ENCODE peak calls at places on chromosomes 3 and 15, in nine cellular contexts. E, C, H, D, V, G, I, F and A are unnamed samples.

GRCh38 chr3:26307805-26308204 is 314.8 kb upstream of the LRRC3B start:
- DNase-seq in F (no peak), D (no peak), I (no peak), C (no peak), E (no peak), G (no peak), V (no peak), H (no peak), A (no peak)

GRCh38 chr3:192106528-192106927 is 620.8 kb downstream of the FGF12 start:
- DNase-seq in C (no peak), F (no peak), D (no peak), V (no peak), I (no peak), E (no peak), G (no peak), H (no peak), A (no peak)

GRCh38 chr3:43317461-43318316 is 31.3 kb downstream of the SNRK start:
- DNase-seq in V (no peak), F (no peak), C (no peak), G (no peak), H (no peak), D (no peak), E (no peak), I (no peak), A (no peak)

GRCh38 chr3:21599890-21600289 is 151.1 kb downstream of the ZNF385D start:
- DNase-seq in F (no peak), C (no peak), D (no peak), G (no peak), I (no peak), H (no peak), V (no peak), E (no peak), A (no peak)

GRCh38 chr15:31278056-31278445 is 48.6 kb upstream of the KLF13 start:
- DNase-seq in V (no peak), C (no peak), G (no peak), H (no peak), F (no peak), D (no peak), E (peak; percentile 4), I (no peak), A (peak; percentile 25)

GRCh38 chr15:73781038-73781925 is 28.1 kb upstream of the INSYN1 start:
- DNase-seq in I (no peak), V (no peak), C (no peak), E (peak; percentile 6), F (no peak), G (no peak), D (no peak), H (no peak), A (no peak)

GRCh38 chr15:39939487-39940452 is 5.9 kb downstream of the EIF2AK4 start:
- DNase-seq in E (no peak), D (no peak), H (no peak), F (no peak), C (no peak), V (no peak), G (no peak), I (peak; percentile 29), A (no peak)

GRCh38 chr3:30098656-30099454 is 507.5 kb upstream of the TGFBR2 start:
- DNase-seq in D (no peak), I (no peak), F (no peak), E (no peak), V (no peak), G (peak; percentile 32), C (peak; percentile 6), H (no peak), A (no peak)

GRCh38 chr15:99105516-99106341 is 849 bp downstream of the SYNM start:
- DNase-seq in H (peak; percentile 81), D (peak; percentile 34), F (no peak), I (peak; percentile 62), V (peak; percentile 88), C (peak; percentile 13), E (peak; percentile 41), G (peak; percentile 73), A (peak; percentile 67)

GRCh38 chr3:160739079-160739478 is 17.0 kb upstream of the PPM1L start:
- DNase-seq in D (no peak), H (no peak), V (no peak), F (no peak), I (no peak), E (no peak), G (no peak), C (no peak), A (peak; percentile 51)

GRCh38 chr3:135487261-135487660 is 478.3 kb upstream of the PPP2R3A start:
- DNase-seq in G (no peak), V (peak; percentile 30), E (no peak), I (no peak), D (no peak), F (no peak), C (no peak), H (peak; percentile 19), A (no peak)

GRCh38 chr3:124607163-124607562 is 123.1 kb upstream of the UMPS start:
- DNase-seq in V (no peak), F (no peak), E (no peak), G (no peak), D (no peak), H (no peak), I (no peak), C (peak; percentile 54), A (no peak)

GRCh38 chr3:50155891-50156290 is 767 bp downstream of the SEMA3F start:
- DNase-seq in D (no peak), H (no peak), C (peak; percentile 25), I (no peak), F (no peak), G (no peak), V (peak; percentile 73), E (no peak), A (no peak)

GRCh38 chr15:59594493-59594942 is 17.1 kb upstream of the GCNT3 start:
- DNase-seq in H (no peak), V (no peak), G (peak; percentile 82), E (no peak), I (no peak), F (no peak), C (peak; percentile 100), D (peak; percentile 68), A (no peak)

GRCh38 chr3:157810924-157811718 is 295.1 kb downstream of the SHOX2 start:
- DNase-seq in C (no peak), D (no peak), E (no peak), G (no peak), V (peak; percentile 44), H (no peak), I (no peak), F (no peak), A (no peak)

GRCh38 chr15:51576911-51577500 is 45.6 kb downstream of the DMXL2 start:
- DNase-seq in G (peak; percentile 13), C (no peak), V (no peak), F (no peak), H (no peak), I (no peak), D (no peak), E (no peak), A (no peak)

GRCh38 chr3:128062033-128062745 is 10.0 kb downstream of the SEC61A1 start:
- DNase-seq in H (no peak), F (no peak), V (no peak), G (no peak), C (no peak), D (no peak), E (no peak), I (no peak), A (no peak)

GRCh38 chr3:58260733-58261132 is 23.1 kb downstream of the ABHD6 start:
- DNase-seq in E (no peak), F (no peak), H (no peak), G (no peak), I (no peak), C (no peak), V (peak; percentile 19), D (no peak), A (no peak)

GRCh38 chr15:100308222-100309007 is 33.4 kb downstream of the ADAMTS17 start:
- DNase-seq in I (no peak), C (no peak), E (no peak), H (no peak), G (no peak), D (peak; percentile 23), F (no peak), V (no peak), A (peak; percentile 42)

GRCh38 chr3:27483117-27484001 is 825 bp downstream of the SLC4A7 start:
- DNase-seq in H (peak; percentile 73), C (peak; percentile 73), E (peak; percentile 42), I (peak; percentile 57), D (peak; percentile 38), V (peak; percentile 89), F (peak; percentile 44), G (peak; percentile 69), A (peak; percentile 59)

GRCh38 chr15:52466134-52466701 is 62.5 kb downstream of the MYO5A start:
- DNase-seq in E (peak; percentile 37), I (peak; percentile 36), V (no peak), D (peak; percentile 29), C (no peak), F (no peak), G (no peak), H (no peak), A (peak; percentile 37)

GRCh38 chr3:12316253-12316652 is 27.4 kb downstream of the PPARG start:
- DNase-seq in E (no peak), F (no peak), H (no peak), G (no peak), I (no peak), D (no peak), V (no peak), C (no peak), A (no peak)

GRCh38 chr15:70439304-70439877 is 324.0 kb downstream of the UACA start:
- DNase-seq in V (no peak), I (no peak), H (no peak), F (no peak), C (no peak), E (no peak), G (no peak), D (no peak), A (no peak)

GRCh38 chr3:58535531-58536500 is 1.2 kb downstream of the ACOX2 start:
- DNase-seq in G (peak; percentile 74), F (no peak), D (peak; percentile 69), C (peak; percentile 4), V (no peak), E (no peak), I (no peak), H (no peak), A (no peak)

GRCh38 chr15:36644156-36644896 is 64.9 kb downstream of the CDIN1 start:
- DNase-seq in V (peak; percentile 25), D (no peak), F (no peak), C (no peak), E (no peak), G (no peak), I (no peak), H (no peak), A (no peak)

GRCh38 chr3:86624192-86624591 is 366.8 kb downstream of the VGLL3 start:
- DNase-seq in C (no peak), D (no peak), G (no peak), V (no peak), E (no peak), F (no peak), I (no peak), H (no peak), A (no peak)

GRCh38 chr3:10992017-10992945 is at the start of gene SLC6A1:
- DNase-seq in V (peak; percentile 76), C (no peak), H (peak; percentile 58), E (no peak), D (no peak), G (peak; percentile 15), I (peak; percentile 28), F (peak; percentile 69), A (peak; percentile 58)

GRCh38 chr3:24220859-24221657 is 273.6 kb downstream of the THRB start:
- DNase-seq in H (no peak), E (no peak), D (peak; percentile 44), C (peak; percentile 94), F (no peak), I (peak; percentile 31), G (peak; percentile 72), V (no peak), A (peak; percentile 58)

GRCh38 chr3:192835818-192836468 is 81.7 kb downstream of the MB21D2 start:
- DNase-seq in V (no peak), F (no peak), D (no peak), I (peak; percentile 41), G (no peak), H (no peak), C (peak; percentile 96), E (no peak), A (peak; percentile 64)

GRCh38 chr3:46369675-46370132 is 1.0 kb upstream of the CCR5 start:
- DNase-seq in C (no peak), V (no peak), G (no peak), D (no peak), I (no peak), H (no peak), E (peak; percentile 33), F (no peak), A (no peak)

GRCh38 chr3:120028271-120029047 is 65.8 kb downstream of the GSK3B start:
- DNase-seq in G (no peak), C (no peak), V (no peak), F (no peak), H (no peak), E (no peak), I (no peak), D (no peak), A (no peak)